ENCODE peak calls at places on chromosomes 5 and 9, in five cellular contexts. S is cardiac fibroblast; J is WTC11; A is glutamatergic neuron; R is CD8-positive, alpha-beta T cell. F is an unnamed sample.

GRCh38 chr5:135850671-135851070 is 16.2 kb downstream of the SLC25A48 start:
- DNase-seq in S (no peak), J (no peak), A (no peak), R (no peak), F (no peak)

GRCh38 chr5:139392678-139393496 is 2.0 kb downstream of the PROB1 start:
- DNase-seq in S (no peak), J (peak; percentile 88), A (peak; percentile 89), R (peak; percentile 73), F (peak; percentile 85)

GRCh38 chr9:96425500-96426169 is 7.5 kb upstream of the ZNF367 start:
- DNase-seq in S (no peak), J (no peak), A (no peak), R (no peak), F (no peak)

GRCh38 chr9:85522459-85523092 is 219.2 kb downstream of the AGTPBP1 start:
- DNase-seq in S (peak; percentile 59), J (peak; percentile 75), A (peak; percentile 67), R (no peak), F (peak; percentile 58)

GRCh38 chr5:33346534-33346933 is 94.2 kb upstream of the TARS1 start:
- DNase-seq in S (no peak), J (no peak), A (no peak), R (no peak), F (no peak)

GRCh38 chr5:55450050-55450765 is 84.6 kb downstream of the PLPP1 start:
- DNase-seq in S (peak; percentile 66), J (no peak), A (no peak), R (no peak), F (no peak)

GRCh38 chr9:98986866-98987653 is 43.4 kb downstream of the COL15A1 start:
- DNase-seq in S (no peak), J (no peak), A (no peak), R (no peak), F (no peak)

GRCh38 chr9:134689320-134690181 is 47.9 kb downstream of the COL5A1 start:
- DNase-seq in S (peak; percentile 69), J (peak; percentile 84), A (peak; percentile 88), R (no peak), F (peak; percentile 86)

GRCh38 chr9:114141553-114142548 is 13.5 kb upstream of the COL27A1 start:
- DNase-seq in S (peak; percentile 36), J (no peak), A (no peak), R (no peak), F (no peak)

GRCh38 chr5:69217154-69217731 is 17.4 kb upstream of the CDK7 start:
- DNase-seq in S (no peak), J (no peak), A (no peak), R (no peak), F (peak; percentile 95)

GRCh38 chr5:149224282-149224681 is 47.4 kb upstream of the AFAP1L1 start:
- DNase-seq in S (no peak), J (no peak), A (no peak), R (no peak), F (no peak)

GRCh38 chr5:164000819-164001218 is 495.4 kb downstream of the MAT2B start:
- DNase-seq in S (peak; percentile 22), J (no peak), A (no peak), R (no peak), F (no peak)

GRCh38 chr5:6822556-6823343 is 109.5 kb downstream of the TENT4A start:
- DNase-seq in S (no peak), J (no peak), A (no peak), R (no peak), F (no peak)

GRCh38 chr5:137778772-137779564 is 24.8 kb upstream of the HNRNPA0 start:
- DNase-seq in S (peak; percentile 71), J (no peak), A (no peak), R (no peak), F (no peak)

GRCh38 chr5:138903113-138903789 is 28.1 kb upstream of the LRRTM2 start:
- DNase-seq in S (peak; percentile 78), J (no peak), A (no peak), R (no peak), F (no peak)

GRCh38 chr5:82847564-82847963 is 229.6 kb downstream of the TMEM167A start:
- DNase-seq in S (peak; percentile 21), J (no peak), A (no peak), R (no peak), F (no peak)

GRCh38 chr9:6417186-6417585 is 4.2 kb downstream of the UHRF2 start:
- DNase-seq in S (peak; percentile 46), J (no peak), A (no peak), R (no peak), F (no peak)

GRCh38 chr5:125012727-125013451 is 266.4 kb upstream of the ZNF608 start:
- DNase-seq in S (no peak), J (no peak), A (no peak), R (no peak), F (no peak)

GRCh38 chr5:55159763-55160492 is at the start of gene GPX8:
- DNase-seq in S (peak; percentile 95), J (peak; percentile 21), A (no peak), R (no peak), F (peak; percentile 44)

GRCh38 chr9:27377147-27377807 is 80.3 kb upstream of the EQTN start:
- DNase-seq in S (no peak), J (no peak), A (no peak), R (no peak), F (no peak)

GRCh38 chr5:29905626-29906353 is 1287.7 kb upstream of the CDH6 start:
- DNase-seq in S (no peak), J (no peak), A (no peak), R (no peak), F (no peak)

GRCh38 chr5:58838732-58839131 is 255.9 kb downstream of the RAB3C start:
- DNase-seq in S (no peak), J (no peak), A (no peak), R (no peak), F (no peak)

GRCh38 chr9:123746765-123747164 is 183.2 kb downstream of the DENND1A start:
- DNase-seq in S (no peak), J (no peak), A (no peak), R (no peak), F (no peak)

GRCh38 chr5:150653145-150653761 is 7.8 kb upstream of the MYOZ3 start:
- DNase-seq in S (peak; percentile 51), J (no peak), A (no peak), R (no peak), F (no peak)

GRCh38 chr5:112210430-112211005 is 208.6 kb downstream of the EPB41L4A start:
- DNase-seq in S (peak; percentile 55), J (peak; percentile 38), A (peak; percentile 47), R (no peak), F (peak; percentile 45)

GRCh38 chr9:113588242-113588810 is 124.8 kb downstream of the RGS3 start:
- DNase-seq in S (no peak), J (no peak), A (no peak), R (no peak), F (no peak)

GRCh38 chr9:133773889-133774655 is 35.9 kb upstream of the SARDH start:
- DNase-seq in S (no peak), J (peak; percentile 4), A (peak; percentile 8), R (no peak), F (no peak)

GRCh38 chr5:142152383-142152730 is 43.8 kb downstream of the NDFIP1 start:
- DNase-seq in S (peak; percentile 24), J (no peak), A (no peak), R (no peak), F (no peak)

GRCh38 chr9:89597711-89598707 is 6.8 kb upstream of the GADD45G start:
- DNase-seq in S (peak; percentile 72), J (peak; percentile 67), A (peak; percentile 64), R (peak; percentile 51), F (peak; percentile 68)

GRCh38 chr5:133786432-133786831 is 174.1 kb upstream of the FSTL4 start:
- DNase-seq in S (no peak), J (no peak), A (no peak), R (no peak), F (no peak)

GRCh38 chr5:133783481-133783880 is 171.1 kb upstream of the FSTL4 start:
- DNase-seq in S (no peak), J (no peak), A (no peak), R (no peak), F (no peak)

GRCh38 chr5:133782736-133783135 is 170.4 kb upstream of the FSTL4 start:
- DNase-seq in S (no peak), J (no peak), A (no peak), R (no peak), F (no peak)

GRCh38 chr5:133788121-133788520 is 175.8 kb upstream of the FSTL4 start:
- DNase-seq in S (no peak), J (no peak), A (no peak), R (no peak), F (no peak)

DNA sequence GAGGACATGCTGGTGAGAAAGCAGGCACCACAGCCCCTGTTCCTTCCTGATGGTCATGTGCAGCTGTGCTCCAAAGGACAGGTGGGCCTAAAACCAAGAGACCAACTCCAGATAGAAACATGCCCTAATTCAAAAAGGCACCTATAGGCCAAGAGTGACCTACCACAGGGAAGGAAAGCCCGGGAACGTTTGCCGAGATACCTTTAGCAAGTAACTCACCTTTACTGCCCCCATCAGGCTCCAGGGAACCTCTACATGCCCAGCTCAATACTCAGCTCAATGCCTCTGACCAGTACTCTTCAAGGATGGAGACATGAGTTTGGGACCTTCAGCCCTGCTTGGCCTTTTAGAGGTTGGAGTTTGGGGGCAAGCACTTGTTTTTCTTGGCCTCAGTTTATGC is 172.8 kb upstream of the FSTL4 start:
- DNase-seq in S (no peak), J (peak; percentile 35), A (no peak), R (no peak), F (no peak)
- TF ChIP-seq CTCF in S (no peak), J (no peak), A (no peak), R (no peak), F (no peak)

GRCh38 chr9:129278391-129279237 is 100.6 kb upstream of the IER5L start:
- DNase-seq in S (peak; percentile 37), J (peak; percentile 63), A (no peak), R (no peak), F (no peak)
- TF ChIP-seq CTCF in S (no peak), J (no peak), A (no peak), R (no peak), F (no peak)

GRCh38 chr5:102545175-102545574 is 46.4 kb upstream of the SLCO6A1 start:
- DNase-seq in S (peak; percentile 31), J (peak; percentile 75), A (peak; percentile 71), R (no peak), F (peak; percentile 64)
- TF ChIP-seq CTCF in S (peak; percentile 48), J (peak; percentile 44), A (peak; percentile 56), R (no peak), F (peak; percentile 53)

GRCh38 chr9:93192721-93193372 is 8.9 kb downstream of the WNK2 start:
- DNase-seq in S (no peak), J (no peak), A (no peak), R (no peak), F (no peak)
- TF ChIP-seq CTCF in S (no peak), J (no peak), A (no peak), R (no peak), F (no peak)

DNA sequence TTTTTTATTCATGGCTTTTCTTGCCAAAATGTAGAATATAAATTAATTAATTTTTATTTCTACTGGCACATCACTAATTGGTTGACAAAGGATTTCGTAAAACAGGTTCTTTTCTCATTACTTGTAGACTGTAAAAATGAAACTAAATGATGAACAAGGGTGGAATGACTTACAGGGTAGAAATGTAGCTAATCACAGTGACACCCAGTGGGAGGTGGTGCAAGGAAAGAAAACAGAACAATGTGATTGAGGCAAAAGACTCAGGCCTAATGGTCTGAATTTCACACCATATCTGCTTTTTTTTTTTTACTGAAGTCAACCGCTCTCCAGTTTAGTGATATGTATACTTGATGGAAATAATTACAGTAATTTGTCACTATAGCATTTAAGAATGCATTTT is 28.9 kb downstream of the GABRG2 start:
- DNase-seq in S (no peak), J (no peak), A (no peak), R (no peak), F (no peak)
- TF ChIP-seq CTCF in S (no peak), J (no peak), A (no peak), R (no peak), F (no peak)

GRCh38 chr5:37039824-37040223 is 163.3 kb downstream of the NIPBL start:
- DNase-seq in S (no peak), J (no peak), A (no peak), R (no peak), F (no peak)
- TF ChIP-seq CTCF in S (no peak), J (no peak), A (no peak), R (no peak), F (no peak)

F was measured in endothelial cell.